ENCODE peak calls at places on chromosomes 7 and 10, in nine cellular contexts. R is ovary, V is H54, B is A549, D is endothelial cell of umbilical vein, S is IMR-90, N is esophagus squamous epithelium, X is sigmoid colon, C is heart left ventricle. E is an unnamed sample.

GRCh38 chr10:125073996-125074395 is 86.4 kb downstream of the CTBP2 start:
- DNase-seq in R (no peak), V (no peak), B (no peak), D (no peak), S (no peak), N (no peak), X (no peak), C (no peak), E (no peak)

GRCh38 chr7:19397917-19398316 is 252.7 kb upstream of the FERD3L start:
- DNase-seq in R (no peak), V (no peak), B (no peak), D (no peak), S (peak; percentile 39), N (no peak), X (no peak), C (no peak), E (no peak)

GRCh38 chr10:62584216-62584615 is 210.0 kb downstream of the ZNF365 start:
- DNase-seq in R (no peak), V (no peak), B (no peak), D (no peak), S (peak; percentile 98), N (no peak), X (no peak), C (no peak), E (no peak)

GRCh38 chr10:129719889-129720590 is 244.0 kb downstream of the EBF3 start:
- DNase-seq in R (no peak), V (no peak), B (no peak), D (no peak), S (no peak), N (no peak), X (peak; percentile 51), C (no peak), E (no peak)

GRCh38 chr10:71437537-71438058 is 40.9 kb downstream of the CDH23 start:
- DNase-seq in R (peak; percentile 39), V (no peak), B (no peak), D (no peak), S (no peak), N (no peak), X (no peak), C (no peak), E (no peak)

GRCh38 chr7:27905951-27906350 is 166.0 kb downstream of the TAX1BP1 start:
- DNase-seq in R (no peak), V (no peak), B (no peak), D (no peak), S (no peak), N (no peak), X (no peak), C (no peak), E (no peak)

GRCh38 chr10:947881-948280 is 16.4 kb upstream of the LARP4B start:
- DNase-seq in R (no peak), V (no peak), B (no peak), D (no peak), S (no peak), N (no peak), X (no peak), C (no peak), E (no peak)

GRCh38 chr7:142855756-142856564 is 1.1 kb downstream of the EPHB6 start:
- DNase-seq in R (peak; percentile 66), V (no peak), B (no peak), D (no peak), S (no peak), N (no peak), X (peak; percentile 90), C (peak; percentile 69), E (peak; percentile 45)

GRCh38 chr10:43594944-43595589 is 11.2 kb upstream of the ZNF485 start:
- DNase-seq in R (no peak), V (no peak), B (no peak), D (peak; percentile 40), S (peak; percentile 50), N (no peak), X (no peak), C (no peak), E (no peak)

GRCh38 chr7:27107391-27107900 is 5.0 kb upstream of the HOXA2 start:
- DNase-seq in R (no peak), V (no peak), B (no peak), D (peak; percentile 66), S (peak; percentile 86), N (no peak), X (no peak), C (no peak), E (peak; percentile 41)

GRCh38 chr7:103989785-103990775 is 622 bp upstream of the RELN start:
- DNase-seq in R (no peak), V (no peak), B (no peak), D (peak; percentile 45), S (peak; percentile 47), N (no peak), X (no peak), C (no peak), E (no peak)

GRCh38 chr7:73738612-73739386 is at the start of gene ABHD11:
- DNase-seq in R (peak; percentile 99), V (peak; percentile 86), B (peak; percentile 98), D (peak; percentile 96), S (peak; percentile 93), N (peak; percentile 91), X (peak; percentile 100), C (peak; percentile 97), E (peak; percentile 100)
- TF ChIP-seq POLR2A in R (peak; percentile 97), V (peak; percentile 79), B (peak; percentile 78), D (peak; percentile 89), S (peak; percentile 40), N (peak; percentile 91), X (peak; percentile 82), C (peak; percentile 78), E (peak; percentile 95)

GRCh38 chr10:75650648-75651047 is 219.2 kb downstream of the LRMDA start:
- DNase-seq in R (no peak), V (no peak), B (no peak), D (no peak), S (no peak), N (no peak), X (no peak), C (no peak), E (no peak)
- TF ChIP-seq POLR2A in R (no peak), V (no peak), B (no peak), D (no peak), S (no peak), N (no peak), X (no peak), C (no peak), E (no peak)

GRCh38 chr10:101840741-101841453 is 2.7 kb downstream of the KCNIP2 start:
- DNase-seq in R (peak; percentile 75), V (peak; percentile 95), B (peak; percentile 83), D (peak; percentile 85), S (peak; percentile 80), N (no peak), X (peak; percentile 80), C (peak; percentile 85), E (peak; percentile 80)
- TF ChIP-seq POLR2A in R (no peak), V (no peak), B (no peak), D (no peak), S (no peak), N (no peak), X (no peak), C (no peak), E (no peak)

GRCh38 chr7:151018421-151019129 is 5.7 kb downstream of the ATG9B start:
- DNase-seq in R (no peak), V (no peak), B (no peak), D (peak; percentile 56), S (no peak), N (no peak), X (no peak), C (no peak), E (no peak)
- TF ChIP-seq POLR2A in R (no peak), V (no peak), B (no peak), D (no peak), S (no peak), N (no peak), X (no peak), C (no peak), E (no peak)

GRCh38 chr10:86710987-86711236 is 42.6 kb downstream of the LDB3 start:
- DNase-seq in R (no peak), V (no peak), B (no peak), D (no peak), S (no peak), N (no peak), X (no peak), C (no peak), E (no peak)
- TF ChIP-seq POLR2A in R (no peak), V (no peak), B (no peak), D (no peak), S (no peak), N (no peak), X (no peak), C (no peak), E (no peak)

GRCh38 chr7:102424787-102425218 is 8.6 kb upstream of the ORAI2 start:
- DNase-seq in R (no peak), V (no peak), B (no peak), D (no peak), S (no peak), N (no peak), X (no peak), C (no peak), E (peak; percentile 59)

GRCh38 chr7:102426268-102427031 is 6.9 kb upstream of the ORAI2 start:
- DNase-seq in R (no peak), V (no peak), B (no peak), D (no peak), S (no peak), N (no peak), X (no peak), C (no peak), E (peak; percentile 72)

GRCh38 chr7:102424129-102424551 is 9.2 kb upstream of the ORAI2 start:
- DNase-seq in R (no peak), V (no peak), B (no peak), D (no peak), S (no peak), N (no peak), X (no peak), C (no peak), E (no peak)

GRCh38 chr7:102429141-102429904 is 4.1 kb upstream of the ORAI2 start:
- DNase-seq in R (no peak), V (no peak), B (no peak), D (no peak), S (no peak), N (no peak), X (no peak), C (no peak), E (no peak)

DNA sequence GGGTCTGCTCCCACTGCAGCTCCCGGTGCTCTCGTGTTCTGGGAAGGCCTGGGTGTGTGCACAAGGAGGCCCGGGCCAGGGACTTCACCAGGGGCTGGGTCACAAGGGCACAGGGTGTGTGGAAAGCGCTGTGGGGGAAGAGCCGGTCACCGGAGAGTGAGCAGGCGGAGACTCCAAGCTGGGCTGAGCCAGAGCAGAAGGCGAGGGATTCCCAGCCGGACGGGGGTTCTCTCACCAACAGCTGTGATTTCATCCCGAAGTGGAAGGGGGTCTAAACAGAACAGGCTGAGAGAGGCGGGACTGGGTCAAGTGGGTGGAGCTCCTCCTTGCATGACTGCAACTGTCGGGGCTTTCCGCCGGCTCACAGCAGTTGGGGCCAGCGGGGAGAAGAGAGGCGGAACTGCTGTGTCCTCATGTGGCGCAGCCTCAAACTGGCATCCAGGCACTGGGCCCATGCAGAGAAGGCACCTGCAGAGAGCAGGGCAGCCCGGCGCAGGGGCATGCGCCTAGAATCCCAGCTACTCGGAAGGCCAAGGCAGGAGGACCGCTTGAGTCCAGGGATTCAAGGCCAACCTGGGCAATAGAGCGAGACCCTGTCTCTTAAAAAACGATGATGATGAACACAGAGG is 7.6 kb upstream of the ORAI2 start:
- DNase-seq in R (no peak), V (no peak), B (no peak), D (no peak), S (no peak), N (peak; percentile 67), X (no peak), C (peak; percentile 69), E (peak; percentile 83)
- TF ChIP-seq POLR2A in R (no peak), V (peak; percentile 24), B (no peak), D (no peak), S (no peak), N (peak; percentile 65), X (no peak), C (no peak), E (peak; percentile 48)

E was measured in transverse colon.